ENCODE peak calls at places on chromosomes 2 and 18, in four cellular contexts. I is fibroblast of mammary gland; W is stimulated activated CD8-positive, alpha-beta memory T cell treated with anti-CD3 and anti-CD28 coated beads, Interleukin-7, amount 100 ng/mL, for 4 hours; F is upper lobe of right lung. C is an unnamed sample.

GRCh38 chr2:232493701-232494426 is 6.2 kb upstream of the ECEL1 start:
- DNase-seq in F (no peak), I (no peak), W (no peak), C (no peak)

GRCh38 chr2:191030521-191031154 is 16.7 kb upstream of the STAT1 start:
- DNase-seq in I (peak), F (no peak), W (no peak), C (peak)

GRCh38 chr2:20137131-20137571 is 85.7 kb upstream of the LAPTM4A start:
- DNase-seq in F (no peak), I (no peak), W (no peak), C (no peak)

GRCh38 chr2:159089543-159089942 is 121.1 kb downstream of the TANC1 start:
- DNase-seq in F (no peak), W (no peak), I (no peak), C (no peak)

GRCh38 chr2:38690499-38691420 is 24.8 kb downstream of the GALM start:
- DNase-seq in I (peak), F (no peak), W (no peak), C (no peak)

GRCh38 chr2:202813387-202813786 is 58.2 kb downstream of the ICA1L start:
- DNase-seq in F (no peak), W (no peak), I (no peak), C (no peak)

GRCh38 chr2:12318427-12319057 is 398.2 kb upstream of the TRIB2 start:
- DNase-seq in F (no peak), I (peak), W (no peak), C (no peak)

GRCh38 chr2:109185801-109186570 is 57.0 kb downstream of the SH3RF3 start:
- DNase-seq in F (no peak), W (no peak), I (peak), C (no peak)

GRCh38 chr2:60496976-60497375 is 56.5 kb downstream of the BCL11A start:
- DNase-seq in I (no peak), F (no peak), W (no peak), C (no peak)

GRCh38 chr2:20103514-20103913 is 52.1 kb upstream of the LAPTM4A start:
- DNase-seq in I (peak), F (no peak), W (no peak), C (no peak)

GRCh38 chr2:189609423-189609816 is 28.8 kb upstream of the SLC40A1 start:
- DNase-seq in I (peak), W (no peak), F (no peak), C (no peak)

GRCh38 chr2:48699377-48699951 is 56.1 kb downstream of the LHCGR start:
- DNase-seq in I (peak), F (no peak), W (no peak), C (no peak)

GRCh38 chr2:175004980-175005832 is at the start of gene CHN1:
- DNase-seq in W (peak), F (peak), I (peak), C (peak)

GRCh38 chr18:79121746-79122474 is 52.7 kb downstream of the ATP9B start:
- DNase-seq in F (no peak), I (peak), W (no peak), C (no peak)

GRCh38 chr2:148013879-148014278 is 6.7 kb downstream of the ORC4 start:
- DNase-seq in I (no peak), W (no peak), F (no peak), C (no peak)

GRCh38 chr18:2805970-2806943 is 40.5 kb upstream of the EMILIN2 start:
- DNase-seq in W (no peak), F (no peak), I (peak), C (no peak)

GRCh38 chr18:48124857-48125626 is 194.6 kb upstream of the SMAD2 start:
- DNase-seq in F (no peak), I (no peak), W (no peak), C (peak)

GRCh38 chr2:159155315-159155714 is 131.2 kb downstream of the WDSUB1 start:
- DNase-seq in I (no peak), F (peak), W (no peak), C (no peak)

GRCh38 chr18:60193780-60194179 is 178.8 kb downstream of the MC4R start:
- DNase-seq in F (no peak), W (no peak), I (no peak), C (no peak)

GRCh38 chr2:235191933-235192332 is 240.1 kb downstream of the SH3BP4 start:
- DNase-seq in I (peak), W (no peak), F (no peak), C (no peak)

C was measured in GM20000.